ENCODE peak calls at places on chromosomes 4 and X, in four cellular contexts. One of them, this sample, is unnamed. For H3K27me3, the result is how much of the 10 kb centered on the place peaks cover.

GRCh38 chrX:129741880-129742758 is 3.3 kb downstream of the XPNPEP2 start:
- DNase-seq in mammary epithelial cell: no peak
- DNase-seq in psoas muscle: no peak
- DNase-seq in ovary: no peak
- DNase-seq in this sample: no peak

GRCh38 chrX:10327651-10328050 is 170.9 kb downstream of the CLCN4 start:
- DNase-seq in mammary epithelial cell: no peak
- DNase-seq in psoas muscle: no peak
- DNase-seq in ovary: no peak
- DNase-seq in this sample: no peak

GRCh38 chr4:15912236-15912635 is 26.3 kb downstream of the FGFBP1 start:
- DNase-seq in mammary epithelial cell: no peak
- DNase-seq in psoas muscle: no peak
- DNase-seq in ovary: no peak
- DNase-seq in this sample: no peak

GRCh38 chrX:63560601-63561218 is 209.6 kb upstream of the SPIN4 start:
- DNase-seq in mammary epithelial cell: peak
- DNase-seq in psoas muscle: peak
- DNase-seq in ovary: peak
- DNase-seq in this sample: peak

GRCh38 chrX:136220535-136220934 is 30.7 kb downstream of the MAP7D3 start:
- DNase-seq in mammary epithelial cell: no peak
- DNase-seq in psoas muscle: no peak
- DNase-seq in ovary: no peak
- DNase-seq in this sample: no peak

GRCh38 chrX:24364326-24364725 is 3.9 kb downstream of the SUPT20HL1 start:
- DNase-seq in mammary epithelial cell: no peak
- DNase-seq in psoas muscle: no peak
- DNase-seq in ovary: no peak
- DNase-seq in this sample: no peak

GRCh38 chr4:172270421-172270820 is 457.2 kb downstream of the GALNTL6 start:
- DNase-seq in mammary epithelial cell: peak
- DNase-seq in psoas muscle: no peak
- DNase-seq in ovary: no peak
- DNase-seq in this sample: no peak

GRCh38 chr4:145956288-145956890 is 17.8 kb upstream of the ZNF827 start:
- DNase-seq in mammary epithelial cell: peak
- DNase-seq in psoas muscle: no peak
- DNase-seq in ovary: no peak
- DNase-seq in this sample: no peak

GRCh38 chr4:60934896-60935295 is 265.2 kb upstream of the ADGRL3 start:
- DNase-seq in mammary epithelial cell: no peak
- DNase-seq in psoas muscle: no peak
- DNase-seq in ovary: no peak
- DNase-seq in this sample: no peak

GRCh38 chr4:38867478-38868054 is at the start of gene FAM114A1:
- DNase-seq in mammary epithelial cell: peak
- DNase-seq in psoas muscle: peak
- DNase-seq in ovary: peak
- DNase-seq in this sample: peak

GRCh38 chr4:30801876-30802275 is 81.7 kb downstream of the PCDH7 start:
- DNase-seq in mammary epithelial cell: no peak
- DNase-seq in psoas muscle: no peak
- DNase-seq in ovary: no peak
- DNase-seq in this sample: no peak

GRCh38 chr4:33924239-33924638 is 2320.1 kb downstream of the ARAP2 start:
- DNase-seq in mammary epithelial cell: peak
- DNase-seq in psoas muscle: no peak
- DNase-seq in ovary: no peak
- DNase-seq in this sample: no peak

GRCh38 chr4:181520790-181521189 is 722.4 kb upstream of the TENM3 start:
- DNase-seq in mammary epithelial cell: no peak
- DNase-seq in psoas muscle: no peak
- DNase-seq in ovary: no peak
- DNase-seq in this sample: no peak

GRCh38 chr4:132530846-132531245 is 618.2 kb upstream of the PCDH10 start:
- DNase-seq in mammary epithelial cell: no peak
- DNase-seq in psoas muscle: no peak
- DNase-seq in ovary: no peak
- DNase-seq in this sample: no peak

GRCh38 chrX:136228808-136229207 is 22.4 kb downstream of the MAP7D3 start:
- DNase-seq in mammary epithelial cell: no peak
- DNase-seq in psoas muscle: no peak
- DNase-seq in ovary: no peak
- DNase-seq in this sample: no peak

GRCh38 chr4:113328514-113328913 is 279.1 kb downstream of the ANK2 start:
- DNase-seq in mammary epithelial cell: no peak
- DNase-seq in psoas muscle: no peak
- DNase-seq in ovary: no peak
- DNase-seq in this sample: no peak

GRCh38 chr4:120520761-120521160 is 401.8 kb downstream of the PRDM5 start:
- DNase-seq in mammary epithelial cell: no peak
- DNase-seq in psoas muscle: no peak
- DNase-seq in ovary: no peak
- DNase-seq in this sample: no peak

GRCh38 chr4:168386002-168386401 is 67.5 kb upstream of the DDX60 start:
- DNase-seq in mammary epithelial cell: no peak
- DNase-seq in psoas muscle: no peak
- DNase-seq in ovary: no peak
- DNase-seq in this sample: no peak

GRCh38 chrX:47723689-47724088 is 64.7 kb upstream of the UXT start:
- DNase-seq in mammary epithelial cell: no peak
- DNase-seq in psoas muscle: no peak
- DNase-seq in ovary: no peak
- DNase-seq in this sample: no peak

GRCh38 chr4:1232661-1233621 is 16.0 kb downstream of the CTBP1 start:
- DNase-seq in mammary epithelial cell: no peak
- DNase-seq in psoas muscle: peak
- DNase-seq in ovary: no peak
- DNase-seq in this sample: no peak

GRCh38 chrX:110320588-110320987 is 2.7 kb upstream of the AMMECR1 start:
- DNase-seq in mammary epithelial cell: no peak
- DNase-seq in psoas muscle: no peak
- DNase-seq in ovary: no peak
- DNase-seq in this sample: no peak

GRCh38 chr4:61580721-61581377 is 380.7 kb downstream of the ADGRL3 start:
- DNase-seq in mammary epithelial cell: peak
- DNase-seq in psoas muscle: no peak
- DNase-seq in ovary: no peak
- DNase-seq in this sample: no peak

GRCh38 chrX:123222920-123223319 is 38.8 kb downstream of the GRIA3 start:
- DNase-seq in mammary epithelial cell: no peak
- DNase-seq in psoas muscle: no peak
- DNase-seq in ovary: peak
- DNase-seq in this sample: no peak
- H3K27me3 ChIP-seq in mammary epithelial cell: under half
- H3K27me3 ChIP-seq in psoas muscle: under half
- H3K27me3 ChIP-seq in ovary: under half
- H3K27me3 ChIP-seq in this sample: under half

DNA sequence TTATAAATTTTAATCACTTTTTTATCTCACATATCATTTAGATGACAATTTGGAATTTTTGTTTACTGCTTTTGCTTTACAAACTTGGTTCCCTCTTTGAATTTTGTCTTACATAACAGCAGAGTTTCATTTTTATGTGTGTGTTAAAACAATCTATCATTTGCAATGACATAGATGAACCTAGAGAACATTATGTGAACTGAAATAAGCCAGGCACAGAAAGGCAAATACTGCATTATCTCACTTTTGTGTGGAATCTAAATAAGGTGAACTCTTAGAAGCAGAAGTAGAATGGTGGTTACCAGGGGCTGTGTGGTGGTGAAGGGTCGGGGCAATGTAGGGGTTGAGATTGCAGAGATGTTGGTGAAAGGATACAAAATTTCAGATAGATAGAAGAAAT is 170.6 kb downstream of the GASK1B start:
- DNase-seq in mammary epithelial cell: no peak
- DNase-seq in psoas muscle: no peak
- DNase-seq in ovary: no peak
- DNase-seq in this sample: no peak
- H3K27ac ChIP-seq in mammary epithelial cell: no peak
- H3K27ac ChIP-seq in psoas muscle: no peak
- H3K27ac ChIP-seq in ovary: no peak
- H3K27ac ChIP-seq in this sample: no peak

GRCh38 chrX:52034211-52034610 is 34.8 kb downstream of the MAGED4B start:
- DNase-seq in mammary epithelial cell: no peak
- DNase-seq in psoas muscle: no peak
- DNase-seq in ovary: no peak
- DNase-seq in this sample: no peak

GRCh38 chrX:52031371-52031770 is 37.6 kb downstream of the MAGED4B start:
- DNase-seq in mammary epithelial cell: no peak
- DNase-seq in psoas muscle: no peak
- DNase-seq in ovary: no peak
- DNase-seq in this sample: no peak
- TF ChIP-seq CTCF in mammary epithelial cell: no peak
- TF ChIP-seq CTCF in psoas muscle: no peak
- TF ChIP-seq CTCF in ovary: no peak
- TF ChIP-seq CTCF in this sample: no peak

GRCh38 chrX:49912866-49913265 is 9.5 kb upstream of the CLCN5 start:
- DNase-seq in mammary epithelial cell: no peak
- DNase-seq in psoas muscle: no peak
- DNase-seq in ovary: no peak
- DNase-seq in this sample: no peak

GRCh38 chrX:49910344-49910743 is 12.1 kb upstream of the CLCN5 start:
- DNase-seq in mammary epithelial cell: no peak
- DNase-seq in psoas muscle: no peak
- DNase-seq in ovary: no peak
- DNase-seq in this sample: no peak

GRCh38 chrX:49915352-49916222 is 6.8 kb upstream of the CLCN5 start:
- DNase-seq in mammary epithelial cell: peak
- DNase-seq in psoas muscle: no peak
- DNase-seq in ovary: no peak
- DNase-seq in this sample: no peak

GRCh38 chrX:49912086-49912485 is 10.3 kb upstream of the CLCN5 start:
- DNase-seq in mammary epithelial cell: no peak
- DNase-seq in psoas muscle: no peak
- DNase-seq in ovary: no peak
- DNase-seq in this sample: no peak
- H3K27me3 ChIP-seq in mammary epithelial cell: under half
- H3K27me3 ChIP-seq in psoas muscle: under half
- H3K27me3 ChIP-seq in ovary: under half
- H3K27me3 ChIP-seq in this sample: under half

This sample was measured in dorsolateral prefrontal cortex.